ENCODE peak calls at places on chromosomes 5 and 9, in five cellular contexts. One of them, this sample, is unnamed.

GRCh38 chr5:71681282-71681681 is 37.8 kb upstream of the CARTPT start:
- DNase-seq in left ventricle myocardium inferior: no peak
- DNase-seq in T-helper 1 cell: no peak
- DNase-seq in M059J: peak
- DNase-seq in NCI-H2081: no peak
- DNase-seq in this sample: no peak

GRCh38 chr5:88183255-88183654 is 85.4 kb downstream of the TMEM161B start:
- DNase-seq in left ventricle myocardium inferior: no peak
- DNase-seq in T-helper 1 cell: peak
- DNase-seq in M059J: peak
- DNase-seq in NCI-H2081: no peak
- DNase-seq in this sample: no peak

GRCh38 chr9:77014597-77015263 is 4.7 kb upstream of the FOXB2 start:
- DNase-seq in left ventricle myocardium inferior: no peak
- DNase-seq in T-helper 1 cell: no peak
- DNase-seq in M059J: no peak
- DNase-seq in NCI-H2081: no peak
- DNase-seq in this sample: no peak

GRCh38 chr9:110443146-110443877 is 105.6 kb upstream of the TXNDC8 start:
- DNase-seq in left ventricle myocardium inferior: no peak
- DNase-seq in T-helper 1 cell: no peak
- DNase-seq in M059J: peak
- DNase-seq in NCI-H2081: no peak
- DNase-seq in this sample: no peak

GRCh38 chr9:96156151-96156550 is 145.8 kb downstream of the HSD17B3 start:
- DNase-seq in left ventricle myocardium inferior: no peak
- DNase-seq in T-helper 1 cell: no peak
- DNase-seq in M059J: no peak
- DNase-seq in NCI-H2081: no peak
- DNase-seq in this sample: no peak

GRCh38 chr5:93601053-93601429 is 18.0 kb downstream of the NR2F1 start:
- DNase-seq in left ventricle myocardium inferior: no peak
- DNase-seq in T-helper 1 cell: no peak
- DNase-seq in M059J: no peak
- DNase-seq in NCI-H2081: no peak
- DNase-seq in this sample: no peak

GRCh38 chr5:167315762-167316161 is 975.7 kb upstream of the WWC1 start:
- DNase-seq in left ventricle myocardium inferior: no peak
- DNase-seq in T-helper 1 cell: no peak
- DNase-seq in M059J: no peak
- DNase-seq in NCI-H2081: peak
- DNase-seq in this sample: no peak

GRCh38 chr5:125140855-125141254 is 394.4 kb upstream of the ZNF608 start:
- DNase-seq in left ventricle myocardium inferior: no peak
- DNase-seq in T-helper 1 cell: no peak
- DNase-seq in M059J: peak
- DNase-seq in NCI-H2081: peak
- DNase-seq in this sample: no peak

GRCh38 chr5:124402144-124402581 is 344.3 kb downstream of the ZNF608 start:
- DNase-seq in left ventricle myocardium inferior: no peak
- DNase-seq in T-helper 1 cell: no peak
- DNase-seq in M059J: peak
- DNase-seq in NCI-H2081: peak
- DNase-seq in this sample: peak

GRCh38 chr5:137365126-137365865 is 133.8 kb downstream of the SPOCK1 start:
- DNase-seq in left ventricle myocardium inferior: no peak
- DNase-seq in T-helper 1 cell: no peak
- DNase-seq in M059J: peak
- DNase-seq in NCI-H2081: no peak
- DNase-seq in this sample: no peak

GRCh38 chr5:42611437-42611836 is 145.2 kb upstream of the CCDC152 start:
- DNase-seq in left ventricle myocardium inferior: no peak
- DNase-seq in T-helper 1 cell: no peak
- DNase-seq in M059J: no peak
- DNase-seq in NCI-H2081: no peak
- DNase-seq in this sample: no peak

GRCh38 chr9:134662143-134662876 is 20.7 kb downstream of the COL5A1 start:
- DNase-seq in left ventricle myocardium inferior: peak
- DNase-seq in T-helper 1 cell: no peak
- DNase-seq in M059J: peak
- DNase-seq in NCI-H2081: no peak
- DNase-seq in this sample: peak

GRCh38 chr5:172913117-172913850 is 45.9 kb upstream of the RPL26L1 start:
- DNase-seq in left ventricle myocardium inferior: no peak
- DNase-seq in T-helper 1 cell: no peak
- DNase-seq in M059J: no peak
- DNase-seq in NCI-H2081: no peak
- DNase-seq in this sample: no peak

GRCh38 chr5:138927979-138928378 is 52.8 kb upstream of the LRRTM2 start:
- DNase-seq in left ventricle myocardium inferior: peak
- DNase-seq in T-helper 1 cell: no peak
- DNase-seq in M059J: no peak
- DNase-seq in NCI-H2081: no peak
- DNase-seq in this sample: no peak

GRCh38 chr5:90873033-90873517 is 314.5 kb downstream of the ADGRV1 start:
- DNase-seq in left ventricle myocardium inferior: no peak
- DNase-seq in T-helper 1 cell: no peak
- DNase-seq in M059J: peak
- DNase-seq in NCI-H2081: no peak
- DNase-seq in this sample: no peak

GRCh38 chr9:120386390-120387131 is 193.4 kb downstream of the CDK5RAP2 start:
- DNase-seq in left ventricle myocardium inferior: no peak
- DNase-seq in T-helper 1 cell: no peak
- DNase-seq in M059J: peak
- DNase-seq in NCI-H2081: peak
- DNase-seq in this sample: no peak

GRCh38 chr5:153749941-153750340 is 259.5 kb downstream of the GRIA1 start:
- DNase-seq in left ventricle myocardium inferior: no peak
- DNase-seq in T-helper 1 cell: no peak
- DNase-seq in M059J: peak
- DNase-seq in NCI-H2081: peak
- DNase-seq in this sample: no peak

GRCh38 chr9:78115073-78115472 is 83.5 kb upstream of the GNAQ start:
- DNase-seq in left ventricle myocardium inferior: no peak
- DNase-seq in T-helper 1 cell: peak
- DNase-seq in M059J: peak
- DNase-seq in NCI-H2081: no peak
- DNase-seq in this sample: no peak

GRCh38 chr9:89778100-89779085 is 173.6 kb downstream of the GADD45G start:
- DNase-seq in left ventricle myocardium inferior: no peak
- DNase-seq in T-helper 1 cell: no peak
- DNase-seq in M059J: no peak
- DNase-seq in NCI-H2081: no peak
- DNase-seq in this sample: no peak

GRCh38 chr5:21774791-21775190 is 1078.4 kb downstream of the CDH12 start:
- DNase-seq in left ventricle myocardium inferior: no peak
- DNase-seq in T-helper 1 cell: no peak
- DNase-seq in M059J: peak
- DNase-seq in NCI-H2081: no peak
- DNase-seq in this sample: no peak

GRCh38 chr5:171310816-171311697 is 2.0 kb downstream of the TLX3 start:
- DNase-seq in left ventricle myocardium inferior: no peak
- DNase-seq in T-helper 1 cell: no peak
- DNase-seq in M059J: peak
- DNase-seq in NCI-H2081: peak
- DNase-seq in this sample: no peak

GRCh38 chr5:180301253-180301652 is 9.4 kb upstream of the MAPK9 start:
- DNase-seq in left ventricle myocardium inferior: no peak
- DNase-seq in T-helper 1 cell: no peak
- DNase-seq in M059J: no peak
- DNase-seq in NCI-H2081: no peak
- DNase-seq in this sample: no peak

GRCh38 chr5:60724126-60724525 is 24.2 kb upstream of the DEPDC1B start:
- DNase-seq in left ventricle myocardium inferior: no peak
- DNase-seq in T-helper 1 cell: no peak
- DNase-seq in M059J: no peak
- DNase-seq in NCI-H2081: no peak
- DNase-seq in this sample: no peak

GRCh38 chr5:141343242-141343952 is at the start of gene PCDHGA3:
- DNase-seq in left ventricle myocardium inferior: no peak
- DNase-seq in T-helper 1 cell: peak
- DNase-seq in M059J: no peak
- DNase-seq in NCI-H2081: no peak
- DNase-seq in this sample: no peak

GRCh38 chr5:2993771-2994170 is 242.3 kb upstream of the IRX2 start:
- DNase-seq in left ventricle myocardium inferior: no peak
- DNase-seq in T-helper 1 cell: no peak
- DNase-seq in M059J: no peak
- DNase-seq in NCI-H2081: no peak
- DNase-seq in this sample: no peak

GRCh38 chr9:14315754-14316573 is 2.0 kb upstream of the NFIB start:
- DNase-seq in left ventricle myocardium inferior: peak
- DNase-seq in T-helper 1 cell: no peak
- DNase-seq in M059J: peak
- DNase-seq in NCI-H2081: peak
- DNase-seq in this sample: peak

GRCh38 chr5:142838845-142839244 is 68.7 kb downstream of the ARHGAP26 start:
- DNase-seq in left ventricle myocardium inferior: no peak
- DNase-seq in T-helper 1 cell: no peak
- DNase-seq in M059J: no peak
- DNase-seq in NCI-H2081: no peak
- DNase-seq in this sample: no peak

GRCh38 chr5:177519463-177520235 is 2.9 kb upstream of the DDX41 start:
- DNase-seq in left ventricle myocardium inferior: no peak
- DNase-seq in T-helper 1 cell: no peak
- DNase-seq in M059J: no peak
- DNase-seq in NCI-H2081: no peak
- DNase-seq in this sample: no peak

GRCh38 chr5:106028314-106028713 is 1642.4 kb downstream of the EFNA5 start:
- DNase-seq in left ventricle myocardium inferior: no peak
- DNase-seq in T-helper 1 cell: no peak
- DNase-seq in M059J: no peak
- DNase-seq in NCI-H2081: no peak
- DNase-seq in this sample: no peak

GRCh38 chr9:104258289-104259045 is 164.4 kb downstream of the SMC2 start:
- DNase-seq in left ventricle myocardium inferior: no peak
- DNase-seq in T-helper 1 cell: no peak
- DNase-seq in M059J: no peak
- DNase-seq in NCI-H2081: no peak
- DNase-seq in this sample: no peak

GRCh38 chr5:151678146-151678545 is 8.6 kb downstream of the SPARC start:
- DNase-seq in left ventricle myocardium inferior: peak
- DNase-seq in T-helper 1 cell: no peak
- DNase-seq in M059J: no peak
- DNase-seq in NCI-H2081: no peak
- DNase-seq in this sample: no peak

GRCh38 chr9:79694676-79695400 is 123.1 kb downstream of the TLE4 start:
- DNase-seq in left ventricle myocardium inferior: no peak
- DNase-seq in T-helper 1 cell: no peak
- DNase-seq in M059J: peak
- DNase-seq in NCI-H2081: no peak
- DNase-seq in this sample: no peak

GRCh38 chr9:96450613-96451544 is 910 bp downstream of the HABP4 start:
- DNase-seq in left ventricle myocardium inferior: peak
- DNase-seq in T-helper 1 cell: peak
- DNase-seq in M059J: peak
- DNase-seq in NCI-H2081: peak
- DNase-seq in this sample: no peak

GRCh38 chr9:86549434-86549833 is 195.2 kb upstream of the TUT7 start:
- DNase-seq in left ventricle myocardium inferior: no peak
- DNase-seq in T-helper 1 cell: no peak
- DNase-seq in M059J: peak
- DNase-seq in NCI-H2081: no peak
- DNase-seq in this sample: no peak

GRCh38 chr5:78610633-78611032 is 37.9 kb downstream of the LHFPL2 start:
- DNase-seq in left ventricle myocardium inferior: no peak
- DNase-seq in T-helper 1 cell: no peak
- DNase-seq in M059J: peak
- DNase-seq in NCI-H2081: no peak
- DNase-seq in this sample: no peak

GRCh38 chr5:63249960-63250359 is 671.3 kb downstream of the LRRC70 start:
- DNase-seq in left ventricle myocardium inferior: no peak
- DNase-seq in T-helper 1 cell: no peak
- DNase-seq in M059J: no peak
- DNase-seq in NCI-H2081: no peak
- DNase-seq in this sample: no peak

This sample was measured in lower lobe of right lung.